ENCODE peak calls at places on chromosomes 7 and 10, in eight cellular contexts. One of them, this sample, is unnamed.

GRCh38 chr10:2933041-2933440 is 134.3 kb upstream of the PFKP start:
- DNase-seq in osteocyte: no peak
- DNase-seq in mesenteric fat pad: no peak
- DNase-seq in CD4-positive, alpha-beta memory T cell: no peak
- DNase-seq in central memory CD4-positive, alpha-beta T cell: no peak
- DNase-seq in HCT116: no peak
- DNase-seq in SK-N-MC: no peak
- DNase-seq in activated T-helper 9 cell treated with anti-CD3 and anti-CD28 coated beads, Interleukin-2, amount 50 U/mL, for 16 hours: no peak
- DNase-seq in this sample: no peak

GRCh38 chr7:111210996-111211395 is 120.1 kb downstream of the LRRN3 start:
- DNase-seq in osteocyte: no peak
- DNase-seq in mesenteric fat pad: no peak
- DNase-seq in CD4-positive, alpha-beta memory T cell: no peak
- DNase-seq in central memory CD4-positive, alpha-beta T cell: no peak
- DNase-seq in HCT116: no peak
- DNase-seq in SK-N-MC: peak
- DNase-seq in activated T-helper 9 cell treated with anti-CD3 and anti-CD28 coated beads, Interleukin-2, amount 50 U/mL, for 16 hours: no peak
- DNase-seq in this sample: no peak

GRCh38 chr7:115682507-115682906 is 348.1 kb downstream of the TFEC start:
- DNase-seq in osteocyte: no peak
- DNase-seq in mesenteric fat pad: no peak
- DNase-seq in CD4-positive, alpha-beta memory T cell: no peak
- DNase-seq in central memory CD4-positive, alpha-beta T cell: no peak
- DNase-seq in HCT116: no peak
- DNase-seq in SK-N-MC: no peak
- DNase-seq in activated T-helper 9 cell treated with anti-CD3 and anti-CD28 coated beads, Interleukin-2, amount 50 U/mL, for 16 hours: no peak
- DNase-seq in this sample: no peak

GRCh38 chr10:78248651-78249464 is 215.2 kb downstream of the RPS24 start:
- DNase-seq in osteocyte: no peak
- DNase-seq in mesenteric fat pad: no peak
- DNase-seq in CD4-positive, alpha-beta memory T cell: no peak
- DNase-seq in central memory CD4-positive, alpha-beta T cell: no peak
- DNase-seq in HCT116: no peak
- DNase-seq in SK-N-MC: no peak
- DNase-seq in activated T-helper 9 cell treated with anti-CD3 and anti-CD28 coated beads, Interleukin-2, amount 50 U/mL, for 16 hours: no peak
- DNase-seq in this sample: peak

GRCh38 chr10:970311-971149 is 17.7 kb upstream of the GTPBP4 start:
- DNase-seq in osteocyte: no peak
- DNase-seq in mesenteric fat pad: peak
- DNase-seq in CD4-positive, alpha-beta memory T cell: no peak
- DNase-seq in central memory CD4-positive, alpha-beta T cell: no peak
- DNase-seq in HCT116: no peak
- DNase-seq in SK-N-MC: no peak
- DNase-seq in activated T-helper 9 cell treated with anti-CD3 and anti-CD28 coated beads, Interleukin-2, amount 50 U/mL, for 16 hours: no peak
- DNase-seq in this sample: no peak

GRCh38 chr7:99784007-99784406 is at the start of gene CYP3A4:
- DNase-seq in osteocyte: no peak
- DNase-seq in mesenteric fat pad: no peak
- DNase-seq in CD4-positive, alpha-beta memory T cell: no peak
- DNase-seq in central memory CD4-positive, alpha-beta T cell: no peak
- DNase-seq in HCT116: no peak
- DNase-seq in SK-N-MC: no peak
- DNase-seq in activated T-helper 9 cell treated with anti-CD3 and anti-CD28 coated beads, Interleukin-2, amount 50 U/mL, for 16 hours: no peak
- DNase-seq in this sample: no peak

GRCh38 chr7:29116801-29117200 is 29.5 kb downstream of the CPVL start:
- DNase-seq in osteocyte: no peak
- DNase-seq in mesenteric fat pad: no peak
- DNase-seq in CD4-positive, alpha-beta memory T cell: no peak
- DNase-seq in central memory CD4-positive, alpha-beta T cell: no peak
- DNase-seq in HCT116: no peak
- DNase-seq in SK-N-MC: no peak
- DNase-seq in activated T-helper 9 cell treated with anti-CD3 and anti-CD28 coated beads, Interleukin-2, amount 50 U/mL, for 16 hours: no peak
- DNase-seq in this sample: no peak

GRCh38 chr10:46537309-46537708 is 19.1 kb downstream of the GPRIN2 start:
- DNase-seq in osteocyte: no peak
- DNase-seq in mesenteric fat pad: no peak
- DNase-seq in CD4-positive, alpha-beta memory T cell: no peak
- DNase-seq in central memory CD4-positive, alpha-beta T cell: no peak
- DNase-seq in HCT116: no peak
- DNase-seq in SK-N-MC: no peak
- DNase-seq in activated T-helper 9 cell treated with anti-CD3 and anti-CD28 coated beads, Interleukin-2, amount 50 U/mL, for 16 hours: no peak
- DNase-seq in this sample: no peak

This sample was measured in head of caudate nucleus.